ENCODE peak calls at places on chromosomes 5 and 9, in four cellular contexts. One of them, this sample, is unnamed.

GRCh38 chr9:127479507-127480081 is 28.3 kb downstream of the LRSAM1 start:
- DNase-seq in GM12878: no peak
- DNase-seq in K562: no peak
- DNase-seq in HepG2: no peak
- DNase-seq in this sample: no peak

GRCh38 chr5:168978015-168978414 is 322.9 kb downstream of the SLIT3 start:
- DNase-seq in K562: no peak
- DNase-seq in GM12878: no peak
- DNase-seq in HepG2: no peak
- DNase-seq in this sample: no peak

GRCh38 chr9:77021928-77022782 is 2.7 kb downstream of the FOXB2 start:
- DNase-seq in GM12878: no peak
- DNase-seq in HepG2: no peak
- DNase-seq in K562: no peak
- DNase-seq in this sample: no peak

GRCh38 chr5:114010362-114010761 is 351.5 kb upstream of the KCNN2 start:
- DNase-seq in K562: no peak
- DNase-seq in GM12878: no peak
- DNase-seq in HepG2: no peak
- DNase-seq in this sample: no peak

GRCh38 chr5:95818181-95819147 is 4.1 kb downstream of the GLRX start:
- DNase-seq in K562: no peak
- DNase-seq in HepG2: no peak
- DNase-seq in GM12878: no peak
- DNase-seq in this sample: no peak

GRCh38 chr5:35233601-35234000 is 3.3 kb upstream of the PRLR start:
- DNase-seq in GM12878: no peak
- DNase-seq in K562: no peak
- DNase-seq in HepG2: no peak
- DNase-seq in this sample: no peak

GRCh38 chr5:120655828-120656435 is 191.8 kb downstream of the PRR16 start:
- DNase-seq in K562: peak
- DNase-seq in GM12878: no peak
- DNase-seq in HepG2: peak
- DNase-seq in this sample: peak

GRCh38 chr9:34891386-34891785 is 66.7 kb upstream of the PHF24 start:
- DNase-seq in GM12878: no peak
- DNase-seq in K562: no peak
- DNase-seq in HepG2: no peak
- DNase-seq in this sample: no peak

GRCh38 chr5:31378838-31379237 is 153.1 kb downstream of the DROSHA start:
- DNase-seq in K562: no peak
- DNase-seq in HepG2: no peak
- DNase-seq in GM12878: no peak
- DNase-seq in this sample: no peak

GRCh38 chr5:58969253-58969652 is 386.4 kb downstream of the RAB3C start:
- DNase-seq in GM12878: no peak
- DNase-seq in HepG2: no peak
- DNase-seq in K562: no peak
- DNase-seq in this sample: no peak

GRCh38 chr9:88460583-88461332 is 72.5 kb downstream of the SPIN1 start:
- DNase-seq in HepG2: no peak
- DNase-seq in GM12878: no peak
- DNase-seq in K562: no peak
- DNase-seq in this sample: no peak

GRCh38 chr9:4774209-4774608 is 18.5 kb upstream of the RCL1 start:
- DNase-seq in GM12878: no peak
- DNase-seq in K562: no peak
- DNase-seq in HepG2: no peak
- DNase-seq in this sample: no peak

GRCh38 chr9:81861644-81862043 is 66.6 kb upstream of the SPATA31D4 start:
- DNase-seq in GM12878: no peak
- DNase-seq in K562: no peak
- DNase-seq in HepG2: no peak
- DNase-seq in this sample: no peak

GRCh38 chr5:6480133-6481051 is 31.7 kb downstream of the UBE2QL1 start:
- DNase-seq in GM12878: peak
- DNase-seq in HepG2: no peak
- DNase-seq in K562: peak
- DNase-seq in this sample: no peak

GRCh38 chr9:133761641-133762248 is 23.6 kb upstream of the SARDH start:
- DNase-seq in GM12878: no peak
- DNase-seq in K562: no peak
- DNase-seq in HepG2: no peak
- DNase-seq in this sample: no peak

GRCh38 chr9:92055624-92056023 is 59.6 kb downstream of the SPTLC1 start:
- DNase-seq in K562: no peak
- DNase-seq in GM12878: no peak
- DNase-seq in HepG2: no peak
- DNase-seq in this sample: no peak

GRCh38 chr5:10762776-10763500 is 1.9 kb upstream of the DAP start:
- DNase-seq in HepG2: no peak
- DNase-seq in K562: peak
- DNase-seq in GM12878: no peak
- DNase-seq in this sample: no peak

GRCh38 chr5:14077501-14077900 is 65.6 kb upstream of the TRIO start:
- DNase-seq in K562: no peak
- DNase-seq in GM12878: no peak
- DNase-seq in HepG2: no peak
- DNase-seq in this sample: no peak

GRCh38 chr5:35830587-35830986 is 26.1 kb upstream of the IL7R start:
- DNase-seq in GM12878: no peak
- DNase-seq in K562: no peak
- DNase-seq in HepG2: no peak
- DNase-seq in this sample: no peak

GRCh38 chr5:118620201-118620600 is 368.1 kb downstream of the DTWD2 start:
- DNase-seq in K562: no peak
- DNase-seq in HepG2: no peak
- DNase-seq in GM12878: no peak
- DNase-seq in this sample: no peak

GRCh38 chr9:83039303-83039702 is 23.6 kb downstream of the RASEF start:
- DNase-seq in HepG2: no peak
- DNase-seq in GM12878: no peak
- DNase-seq in K562: no peak
- DNase-seq in this sample: no peak

GRCh38 chr9:33044677-33045282 is 19.7 kb downstream of the DNAJA1 start:
- DNase-seq in GM12878: no peak
- DNase-seq in K562: no peak
- DNase-seq in HepG2: no peak
- DNase-seq in this sample: no peak

GRCh38 chr5:91521313-91521712 is 138.2 kb upstream of the ARRDC3 start:
- DNase-seq in GM12878: no peak
- DNase-seq in K562: no peak
- DNase-seq in HepG2: no peak
- DNase-seq in this sample: no peak
- TF ChIP-seq SP1 in GM12878: no peak
- TF ChIP-seq SP1 in K562: no peak
- TF ChIP-seq SP1 in HepG2: no peak
- TF ChIP-seq SP1 in this sample: no peak

GRCh38 chr5:125603321-125603720 is 819.9 kb upstream of the GRAMD2B start:
- DNase-seq in HepG2: no peak
- DNase-seq in GM12878: no peak
- DNase-seq in K562: no peak
- DNase-seq in this sample: no peak
- TF ChIP-seq TARDBP in HepG2: no peak
- TF ChIP-seq TARDBP in GM12878: no peak
- TF ChIP-seq TARDBP in K562: no peak
- TF ChIP-seq TARDBP in this sample: no peak

GRCh38 chr5:52894451-52894850 is 94.7 kb upstream of the ITGA2 start:
- DNase-seq in HepG2: no peak
- DNase-seq in K562: no peak
- DNase-seq in GM12878: no peak
- DNase-seq in this sample: no peak

GRCh38 chr5:52892242-52892878 is 96.8 kb upstream of the ITGA2 start:
- DNase-seq in HepG2: peak
- DNase-seq in K562: no peak
- DNase-seq in GM12878: no peak
- DNase-seq in this sample: no peak

GRCh38 chr5:52893863-52894262 is 95.3 kb upstream of the ITGA2 start:
- DNase-seq in K562: no peak
- DNase-seq in GM12878: no peak
- DNase-seq in HepG2: no peak
- DNase-seq in this sample: no peak

GRCh38 chr5:52895070-52895469 is 94.1 kb upstream of the ITGA2 start:
- DNase-seq in GM12878: no peak
- DNase-seq in K562: no peak
- DNase-seq in HepG2: no peak
- DNase-seq in this sample: no peak

DNA sequence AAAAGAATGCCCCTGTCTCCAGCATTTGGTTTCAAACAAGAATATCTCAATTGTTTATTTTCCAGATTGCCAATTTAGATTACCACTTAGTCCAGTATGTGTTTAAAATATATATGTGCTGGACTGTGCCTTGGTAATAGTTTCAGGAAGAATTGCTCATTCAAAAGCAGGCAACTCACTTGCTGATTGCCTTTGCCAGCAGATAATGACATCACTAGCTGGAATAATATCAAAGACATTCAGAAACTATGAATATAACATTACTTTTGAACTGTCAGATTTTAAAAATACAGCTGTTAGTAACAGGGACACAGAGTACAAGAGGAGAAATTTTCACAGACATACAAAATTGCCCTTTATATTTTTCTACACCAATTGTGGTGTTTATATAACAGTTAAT is 96.0 kb upstream of the ITGA2 start:
- DNase-seq in K562: no peak
- DNase-seq in HepG2: no peak
- DNase-seq in GM12878: no peak
- DNase-seq in this sample: no peak
- TF ChIP-seq SP1 in K562: no peak
- TF ChIP-seq SP1 in HepG2: no peak
- TF ChIP-seq SP1 in GM12878: no peak
- TF ChIP-seq SP1 in this sample: no peak

DNA sequence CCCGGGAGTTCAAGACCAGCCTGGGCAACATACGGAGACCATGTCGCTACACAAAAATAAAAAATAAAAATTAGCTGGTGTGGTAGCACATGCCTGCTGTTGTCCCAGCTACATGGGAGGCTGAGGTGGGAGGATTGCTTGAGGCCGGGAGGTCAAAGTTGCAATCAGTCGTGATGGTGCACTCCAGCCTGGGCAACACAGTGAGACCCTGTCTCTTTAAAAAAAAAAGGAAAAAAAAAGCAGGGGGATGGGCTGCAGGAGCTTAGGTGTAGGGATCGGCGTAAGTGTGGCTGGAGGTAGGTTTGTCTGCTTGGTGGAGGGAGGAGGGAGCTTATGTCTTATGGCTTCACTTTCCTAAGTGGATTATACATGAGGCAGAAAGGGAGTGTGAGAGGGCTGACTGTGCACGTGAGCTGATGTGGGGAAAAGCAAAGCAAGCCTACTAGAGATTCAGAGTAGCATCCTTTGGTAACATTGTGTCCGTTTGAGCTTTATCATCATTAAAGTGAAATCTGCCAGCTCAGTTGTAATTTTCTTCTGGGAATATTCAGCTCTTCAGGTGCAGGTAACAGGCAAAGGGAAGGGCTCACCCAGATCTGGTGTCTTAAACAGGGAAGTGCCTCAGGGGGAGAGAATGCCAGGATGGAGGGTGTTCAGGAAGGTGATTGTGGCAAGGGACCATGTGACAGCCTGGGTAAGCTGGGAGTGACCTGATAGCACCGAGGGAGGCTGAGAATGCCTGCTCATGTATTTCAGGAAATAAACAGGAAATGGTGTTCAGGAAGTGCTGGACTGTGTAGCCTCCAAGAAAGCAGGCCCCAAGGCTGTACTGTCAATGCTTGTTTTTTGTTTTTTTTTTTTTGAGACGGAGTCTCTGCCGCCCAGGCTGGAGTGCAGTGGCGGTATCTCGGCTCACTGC is 17.6 kb upstream of the SETX start:
- DNase-seq in K562: no peak
- DNase-seq in HepG2: no peak
- DNase-seq in GM12878: no peak
- DNase-seq in this sample: no peak
- TF ChIP-seq TARDBP in K562: no peak
- TF ChIP-seq TARDBP in HepG2: no peak
- TF ChIP-seq TARDBP in GM12878: no peak
- TF ChIP-seq TARDBP in this sample: no peak

GRCh38 chr5:166909040-166909439 is 1382.4 kb upstream of the WWC1 start:
- DNase-seq in HepG2: no peak
- DNase-seq in GM12878: no peak
- DNase-seq in K562: no peak
- DNase-seq in this sample: no peak

GRCh38 chr5:166910995-166911394 is 1380.5 kb upstream of the WWC1 start:
- DNase-seq in K562: no peak
- DNase-seq in HepG2: no peak
- DNase-seq in GM12878: no peak
- DNase-seq in this sample: no peak

GRCh38 chr5:166907314-166907713 is 1384.1 kb upstream of the WWC1 start:
- DNase-seq in K562: no peak
- DNase-seq in GM12878: no peak
- DNase-seq in HepG2: no peak
- DNase-seq in this sample: no peak

DNA sequence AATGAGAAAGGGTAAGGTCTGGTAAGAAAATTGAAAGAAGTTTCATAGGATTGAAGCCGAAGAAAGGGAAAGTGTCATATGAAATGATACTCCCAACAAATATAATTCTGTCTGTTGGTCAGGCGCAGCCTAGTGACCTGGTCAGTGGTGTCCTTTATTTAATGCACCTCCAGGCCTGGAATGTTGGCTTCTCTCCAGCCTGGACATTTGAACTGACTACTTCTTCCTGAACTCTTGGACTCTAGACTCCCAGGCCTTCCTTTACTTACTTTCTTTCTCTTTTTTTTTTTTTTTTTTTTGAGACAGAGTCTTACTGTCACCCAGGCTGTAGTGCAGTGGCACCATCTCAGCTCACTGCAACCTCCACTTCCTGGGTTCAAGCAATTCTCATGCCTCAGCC is 1381.5 kb upstream of the WWC1 start:
- DNase-seq in GM12878: no peak
- DNase-seq in K562: no peak
- DNase-seq in HepG2: no peak
- DNase-seq in this sample: no peak
- TF ChIP-seq SP1 in GM12878: no peak
- TF ChIP-seq SP1 in K562: no peak
- TF ChIP-seq SP1 in HepG2: no peak
- TF ChIP-seq SP1 in this sample: no peak

This sample was measured in HEK293T.